ENCODE peak calls at places on chromosomes 11 and 22, in eight cellular contexts. D is fibroblast of mammary gland, S is astrocyte of the cerebellum, L is AG04449, V is tibial nerve, Z is Calu3, E is body of pancreas, J is HFFc6. A is an unnamed sample.

GRCh38 chr11:34040571-34040970 is 11.0 kb upstream of the CAPRIN1 start:
- DNase-seq in D (no peak), S (no peak), L (no peak), V (no peak), Z (no peak), E (no peak), J (no peak), A (no peak)

GRCh38 chr11:9260182-9261146 is 4.7 kb downstream of the DENND5A start:
- DNase-seq in D (no peak), S (no peak), L (no peak), V (no peak), Z (no peak), E (no peak), J (no peak), A (no peak)

GRCh38 chr11:118434123-118434552 is 2.2 kb upstream of the KMT2A start:
- DNase-seq in D (peak), S (no peak), L (no peak), V (no peak), Z (no peak), E (no peak), J (peak), A (peak)

GRCh38 chr11:94117871-94118270 is 10.8 kb upstream of the PANX1 start:
- DNase-seq in D (no peak), S (no peak), L (no peak), V (no peak), Z (no peak), E (no peak), J (peak), A (peak)

GRCh38 chr11:1755344-1756023 is 5.1 kb upstream of the IFITM10 start:
- DNase-seq in D (no peak), S (no peak), L (no peak), V (no peak), Z (no peak), E (no peak), J (no peak), A (no peak)

GRCh38 chr11:32113200-32113599 is 22.3 kb downstream of the RCN1 start:
- DNase-seq in D (peak), S (no peak), L (no peak), V (no peak), Z (no peak), E (peak), J (no peak), A (peak)

GRCh38 chr22:43642807-43643206 is 169.3 kb downstream of the EFCAB6 start:
- DNase-seq in D (no peak), S (no peak), L (no peak), V (no peak), Z (no peak), E (no peak), J (no peak), A (no peak)

GRCh38 chr11:128291043-128291442 is 296.3 kb downstream of the ETS1 start:
- DNase-seq in D (no peak), S (no peak), L (no peak), V (no peak), Z (no peak), E (no peak), J (no peak), A (no peak)

GRCh38 chr11:47355283-47356128 is 3.0 kb upstream of the MYBPC3 start:
- DNase-seq in D (peak), S (peak), L (peak), V (peak), Z (peak), E (peak), J (peak), A (peak)

GRCh38 chr11:35905901-35906661 is 37.8 kb upstream of the LDLRAD3 start:
- DNase-seq in D (no peak), S (no peak), L (no peak), V (no peak), Z (no peak), E (no peak), J (no peak), A (peak)

GRCh38 chr11:40170076-40170475 is 1289.4 kb downstream of the LRRC4C start:
- DNase-seq in D (no peak), S (no peak), L (no peak), V (no peak), Z (no peak), E (no peak), J (no peak), A (no peak)

GRCh38 chr11:17014774-17015638 is 792 bp upstream of the PLEKHA7 start:
- DNase-seq in D (peak), S (no peak), L (no peak), V (no peak), Z (peak), E (no peak), J (no peak), A (peak)

GRCh38 chr11:70109006-70109405 is 30.9 kb downstream of the ANO1 start:
- DNase-seq in D (no peak), S (peak), L (no peak), V (no peak), Z (no peak), E (peak), J (no peak), A (no peak)

GRCh38 chr11:122661182-122661945 is 5.8 kb downstream of the UBASH3B start:
- DNase-seq in D (no peak), S (peak), L (no peak), V (no peak), Z (peak), E (no peak), J (peak), A (peak)

GRCh38 chr11:41392591-41392990 is 66.9 kb downstream of the LRRC4C start:
- DNase-seq in D (no peak), S (no peak), L (no peak), V (no peak), Z (no peak), E (no peak), J (no peak), A (no peak)

GRCh38 chr11:57430946-57431345 is 4.0 kb upstream of the SLC43A3 start:
- DNase-seq in D (no peak), S (no peak), L (no peak), V (no peak), Z (no peak), E (no peak), J (no peak), A (no peak)

GRCh38 chr11:65851083-65851579 is 6.8 kb downstream of the CFL1 start:
- DNase-seq in D (no peak), S (no peak), L (no peak), V (no peak), Z (no peak), E (no peak), J (no peak), A (peak)

GRCh38 chr11:120566176-120566575 is 54.6 kb downstream of the GRIK4 start:
- DNase-seq in D (no peak), S (no peak), L (no peak), V (no peak), Z (peak), E (no peak), J (no peak), A (no peak)

GRCh38 chr11:110491577-110492352 is 62.0 kb downstream of the FDX1 start:
- DNase-seq in D (no peak), S (no peak), L (no peak), V (no peak), Z (no peak), E (no peak), J (no peak), A (no peak)

GRCh38 chr11:721913-722811 is 16.1 kb downstream of the EPS8L2 start:
- DNase-seq in D (no peak), S (no peak), L (no peak), V (no peak), Z (no peak), E (no peak), J (no peak), A (no peak)

GRCh38 chr11:69963533-69964246 is 114.4 kb upstream of the ANO1 start:
- DNase-seq in D (no peak), S (no peak), L (no peak), V (no peak), Z (no peak), E (no peak), J (no peak), A (no peak)

DNA sequence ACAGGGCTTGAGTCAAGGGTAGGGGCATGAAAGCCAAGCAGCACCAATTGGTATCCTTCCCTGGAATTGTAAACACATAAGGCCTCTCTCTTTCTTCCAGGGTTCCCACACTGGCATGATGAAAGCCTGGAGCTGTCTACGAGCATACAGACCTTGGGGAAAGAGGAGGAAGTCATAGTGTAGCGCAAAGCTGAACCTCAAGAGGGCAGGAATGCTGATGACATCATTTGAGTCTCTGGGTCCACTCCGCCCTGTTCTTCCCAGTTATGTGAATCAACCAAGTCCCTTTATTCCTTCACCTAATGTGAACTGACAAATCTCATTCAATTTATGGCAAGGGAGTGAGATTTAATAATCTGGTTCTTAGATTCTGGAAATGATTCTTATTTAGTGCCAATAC is 266.4 kb upstream of the NCAM1 start:
- DNase-seq in D (peak), S (no peak), L (no peak), V (no peak), Z (no peak), E (no peak), J (no peak), A (no peak)
- TF ChIP-seq CTCF in D (no peak), S (no peak), L (no peak), V (no peak), Z (no peak), E (no peak), J (no peak), A (no peak)

GRCh38 chr22:26298605-26299310 is 129.5 kb downstream of the SEZ6L start:
- DNase-seq in D (no peak), S (no peak), L (no peak), V (no peak), Z (no peak), E (no peak), J (no peak), A (no peak)
- TF ChIP-seq CTCF in D (no peak), S (no peak), L (no peak), V (no peak), Z (no peak), E (no peak), J (no peak), A (no peak)

GRCh38 chr22:17131686-17132085 is 10.5 kb upstream of the TMEM121B start:
- DNase-seq in D (no peak), S (no peak), L (no peak), V (no peak), Z (no peak), E (no peak), J (no peak), A (no peak)
- TF ChIP-seq CTCF in D (no peak), S (no peak), L (no peak), V (no peak), Z (no peak), E (no peak), J (no peak), A (no peak)

GRCh38 chr11:101434241-101434640 is 149.6 kb downstream of the TRPC6 start:
- DNase-seq in D (no peak), S (no peak), L (no peak), V (no peak), Z (no peak), E (no peak), J (no peak), A (no peak)

GRCh38 chr11:101439488-101439887 is 144.3 kb downstream of the TRPC6 start:
- DNase-seq in D (no peak), S (no peak), L (no peak), V (no peak), Z (no peak), E (no peak), J (no peak), A (no peak)

GRCh38 chr11:101438126-101438525 is 145.7 kb downstream of the TRPC6 start:
- DNase-seq in D (no peak), S (no peak), L (no peak), V (no peak), Z (no peak), E (no peak), J (no peak), A (no peak)

GRCh38 chr11:101435406-101435805 is 148.4 kb downstream of the TRPC6 start:
- DNase-seq in D (no peak), S (no peak), L (no peak), V (no peak), Z (no peak), E (no peak), J (no peak), A (no peak)

GRCh38 chr11:101436511-101437142 is 147.2 kb downstream of the TRPC6 start:
- DNase-seq in D (peak), S (no peak), L (no peak), V (no peak), Z (peak), E (peak), J (no peak), A (peak)
- TF ChIP-seq CTCF in D (peak), S (peak), L (peak), V (peak), Z (peak), E (peak), J (peak), A (peak)

DNA sequence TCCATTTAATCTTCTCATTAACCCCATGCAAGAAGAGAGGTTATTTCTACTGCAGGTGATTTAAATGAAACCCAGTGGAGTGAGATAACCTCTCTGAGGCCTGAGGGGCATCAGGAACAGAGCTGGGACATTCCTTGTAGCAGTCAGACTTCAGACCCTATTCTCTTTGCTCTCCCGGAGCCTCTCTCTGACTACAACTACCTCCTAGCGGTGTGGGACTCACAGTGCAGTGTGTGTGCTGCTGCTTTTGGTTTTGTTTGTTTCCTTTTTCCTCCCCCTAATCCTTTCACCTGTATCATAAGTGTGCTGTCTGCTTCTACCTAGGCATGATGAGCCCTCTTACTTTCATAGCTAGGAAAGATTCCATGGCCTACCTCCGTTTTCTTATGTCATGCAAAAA is 769.6 kb downstream of the NTM start:
- DNase-seq in D (no peak), S (no peak), L (no peak), V (no peak), Z (no peak), E (no peak), J (no peak), A (no peak)
- TF ChIP-seq CTCF in D (no peak), S (no peak), L (no peak), V (no peak), Z (no peak), E (no peak), J (peak), A (no peak)

DNA sequence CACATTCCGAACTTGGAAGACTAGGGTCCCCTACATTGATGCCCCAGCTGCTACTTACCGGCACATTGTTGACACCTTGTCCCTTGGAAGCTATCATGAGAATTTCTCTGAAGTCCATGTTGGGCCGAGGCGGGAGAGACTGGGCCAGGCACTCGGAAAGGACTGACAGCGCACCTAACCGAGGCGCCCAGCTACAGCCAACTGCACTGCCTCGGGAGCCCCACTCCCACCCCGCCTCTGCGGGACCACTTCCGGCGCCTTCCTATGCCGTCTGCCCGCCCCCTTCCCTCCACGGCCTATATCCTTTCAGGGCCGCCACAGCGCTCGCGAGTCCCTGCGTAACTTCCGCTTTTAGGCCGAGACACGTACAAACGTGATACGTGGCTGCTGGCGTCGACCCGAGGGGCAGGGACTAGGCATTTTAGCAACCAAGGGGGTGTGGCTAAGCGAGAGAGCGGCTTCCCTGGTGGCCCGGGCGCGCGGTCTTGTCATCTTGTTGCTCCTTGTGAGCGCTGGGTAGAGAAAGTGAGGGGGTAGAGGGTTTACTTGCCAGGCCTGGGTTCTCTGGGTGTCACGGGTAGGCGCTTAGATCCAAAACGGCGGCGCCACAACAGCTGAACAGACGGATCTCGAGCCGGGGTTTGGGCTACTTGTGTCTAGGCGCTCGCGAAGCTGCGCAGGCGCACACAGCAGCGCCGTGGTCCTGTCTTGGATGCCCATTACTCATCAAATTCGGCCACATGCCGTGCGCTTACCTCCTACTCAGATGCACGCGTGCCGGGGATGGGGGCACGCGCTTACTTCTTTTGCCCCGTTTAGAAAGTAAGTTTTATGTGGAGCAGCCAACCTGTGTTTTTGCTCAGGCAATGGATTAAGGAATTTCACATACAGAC is at the start of gene SPTY2D1:
- DNase-seq in D (peak), S (peak), L (peak), V (peak), Z (peak), E (peak), J (peak), A (peak)
- TF ChIP-seq CTCF in D (no peak), S (no peak), L (no peak), V (peak), Z (no peak), E (no peak), J (no peak), A (no peak)

DNA sequence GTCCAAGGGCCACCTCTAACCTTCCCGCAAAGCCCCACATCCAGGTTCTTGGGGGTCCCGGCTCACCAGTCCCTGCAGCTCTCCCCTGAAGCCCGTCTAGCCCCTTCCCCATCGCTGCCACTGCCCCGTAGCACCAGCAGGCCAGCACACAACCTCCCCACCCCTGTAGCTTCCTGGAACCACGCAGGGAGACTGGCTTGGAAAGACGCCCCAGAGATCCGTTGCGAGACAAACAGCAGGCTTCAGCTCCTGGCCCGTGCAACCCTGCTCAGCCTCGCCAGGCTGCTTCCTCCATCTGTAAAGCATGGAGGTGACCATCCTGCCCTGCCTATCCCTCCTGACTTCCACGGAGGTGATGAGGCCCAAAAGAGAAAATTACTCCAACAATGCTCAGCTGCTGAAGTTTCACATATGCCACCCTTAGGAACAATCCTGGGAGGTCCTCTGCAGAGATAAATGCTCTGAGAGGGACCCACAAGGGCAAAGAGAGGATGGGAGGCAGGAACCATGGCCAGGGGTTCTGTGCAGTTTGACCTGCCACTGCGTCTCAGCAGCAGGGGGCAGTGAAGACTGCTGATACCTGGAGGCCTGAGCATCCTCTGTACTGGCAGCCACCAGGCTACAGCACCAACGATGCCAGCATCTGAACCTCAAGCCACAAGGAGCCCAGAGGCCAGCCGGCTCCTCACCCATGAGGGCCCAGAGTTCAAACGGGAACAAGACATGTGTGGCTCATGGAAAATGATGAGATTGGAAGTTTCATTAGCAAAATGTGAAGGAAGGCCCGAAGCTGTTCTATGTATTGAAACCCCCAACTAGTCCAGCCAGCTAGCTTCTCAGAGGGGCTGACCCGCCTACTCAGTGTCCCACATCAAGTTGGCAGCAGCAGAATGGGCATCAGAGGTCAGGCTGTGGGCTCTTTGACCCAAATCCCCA is 16.1 kb downstream of the DGCR2 start:
- DNase-seq in D (no peak), S (no peak), L (no peak), V (no peak), Z (no peak), E (peak), J (no peak), A (no peak)
- TF ChIP-seq CTCF in D (peak), S (no peak), L (peak), V (no peak), Z (peak), E (no peak), J (peak), A (no peak)

GRCh38 chr11:61697093-61697492 is 16.9 kb downstream of the DAGLA start:
- DNase-seq in D (no peak), S (no peak), L (no peak), V (no peak), Z (peak), E (peak), J (peak), A (no peak)
- TF ChIP-seq CTCF in D (no peak), S (no peak), L (no peak), V (no peak), Z (no peak), E (no peak), J (no peak), A (no peak)

GRCh38 chr22:27809700-27810365 is 8.3 kb upstream of the MN1 start:
- DNase-seq in D (no peak), S (no peak), L (no peak), V (no peak), Z (no peak), E (no peak), J (no peak), A (peak)
- TF ChIP-seq CTCF in D (no peak), S (no peak), L (no peak), V (no peak), Z (no peak), E (no peak), J (no peak), A (no peak)

A was measured in foreskin fibroblast.